ENCODE peak calls at places on chromosomes 1 and 21, in seven cellular contexts. C is stomach, K is esophagus muscularis mucosa, L is GM23338, S is Panc1, W is HCT116, D is breast epithelium. R is an unnamed sample. For H3K4me1, the result is how much of the 10 kb centered on the place peaks cover.

GRCh38 chr21:36973986-36974850 is 7.7 kb upstream of the HLCS start:
- DNase-seq in C (no peak), K (no peak), L (no peak), S (no peak), W (no peak), D (no peak), R (no peak)

GRCh38 chr21:14751602-14752001 is 205.5 kb upstream of the SAMSN1 start:
- DNase-seq in C (no peak), K (no peak), L (no peak), S (no peak), W (no peak), D (no peak), R (no peak)

GRCh38 chr1:150022357-150022756 is 11.8 kb upstream of the OTUD7B start:
- DNase-seq in C (no peak), K (no peak), L (peak), S (no peak), W (no peak), D (no peak), R (no peak)

GRCh38 chr1:22738522-22738921 is 27.9 kb downstream of the EPHB2 start:
- DNase-seq in C (no peak), K (no peak), L (no peak), S (peak), W (no peak), D (no peak), R (no peak)

GRCh38 chr1:234114648-234115307 is 210.3 kb downstream of the SLC35F3 start:
- DNase-seq in C (no peak), K (no peak), L (peak), S (peak), W (peak), D (no peak), R (no peak)

GRCh38 chr1:13675222-13675621 is 24.8 kb upstream of the PRDM2 start:
- DNase-seq in C (no peak), K (no peak), L (no peak), S (no peak), W (no peak), D (no peak), R (no peak)

GRCh38 chr21:45460011-45460565 is 55.1 kb downstream of the COL18A1 start:
- DNase-seq in C (no peak), K (no peak), L (no peak), S (no peak), W (no peak), D (no peak), R (no peak)

GRCh38 chr1:26280333-26281042 is 602 bp downstream of the SH3BGRL3 start:
- DNase-seq in C (peak), K (no peak), L (peak), S (no peak), W (no peak), D (no peak), R (peak)

GRCh38 chr21:45227735-45228134 is 60.0 kb downstream of the POFUT2 start:
- DNase-seq in C (no peak), K (no peak), L (peak), S (no peak), W (no peak), D (no peak), R (no peak)

GRCh38 chr1:19356266-19356665 is 44.1 kb downstream of the SLC66A1 start:
- DNase-seq in C (no peak), K (no peak), L (no peak), S (no peak), W (no peak), D (no peak), R (no peak)

GRCh38 chr1:975896-976683 is 5.8 kb downstream of the PERM1 start:
- DNase-seq in C (peak), K (no peak), L (peak), S (no peak), W (peak), D (peak), R (no peak)

GRCh38 chr1:117541585-117541984 is 64.3 kb upstream of the TENT5C start:
- DNase-seq in C (no peak), K (no peak), L (no peak), S (no peak), W (no peak), D (no peak), R (no peak)

GRCh38 chr21:39263372-39263771 is 50.1 kb downstream of the BRWD1 start:
- DNase-seq in C (no peak), K (no peak), L (no peak), S (no peak), W (peak), D (no peak), R (no peak)

GRCh38 chr1:36115200-36115669 is 9.8 kb downstream of the COL8A2 start:
- DNase-seq in C (peak), K (no peak), L (no peak), S (no peak), W (no peak), D (no peak), R (no peak)

GRCh38 chr1:153611024-153611352 is 1.9 kb downstream of the S100A16 start:
- DNase-seq in C (no peak), K (no peak), L (no peak), S (no peak), W (no peak), D (no peak), R (no peak)

GRCh38 chr1:60280256-60280655 is 206.7 kb upstream of the C1orf87 start:
- DNase-seq in C (no peak), K (no peak), L (no peak), S (no peak), W (no peak), D (no peak), R (no peak)

GRCh38 chr1:60281360-60281932 is 207.9 kb upstream of the C1orf87 start:
- DNase-seq in C (peak), K (no peak), L (peak), S (peak), W (peak), D (peak), R (no peak)

GRCh38 chr1:60279798-60280197 is 206.2 kb upstream of the C1orf87 start:
- DNase-seq in C (no peak), K (no peak), L (no peak), S (no peak), W (no peak), D (no peak), R (no peak)

GRCh38 chr1:60283690-60284089 is 210.1 kb upstream of the C1orf87 start:
- DNase-seq in C (peak), K (no peak), L (no peak), S (no peak), W (no peak), D (no peak), R (no peak)

DNA sequence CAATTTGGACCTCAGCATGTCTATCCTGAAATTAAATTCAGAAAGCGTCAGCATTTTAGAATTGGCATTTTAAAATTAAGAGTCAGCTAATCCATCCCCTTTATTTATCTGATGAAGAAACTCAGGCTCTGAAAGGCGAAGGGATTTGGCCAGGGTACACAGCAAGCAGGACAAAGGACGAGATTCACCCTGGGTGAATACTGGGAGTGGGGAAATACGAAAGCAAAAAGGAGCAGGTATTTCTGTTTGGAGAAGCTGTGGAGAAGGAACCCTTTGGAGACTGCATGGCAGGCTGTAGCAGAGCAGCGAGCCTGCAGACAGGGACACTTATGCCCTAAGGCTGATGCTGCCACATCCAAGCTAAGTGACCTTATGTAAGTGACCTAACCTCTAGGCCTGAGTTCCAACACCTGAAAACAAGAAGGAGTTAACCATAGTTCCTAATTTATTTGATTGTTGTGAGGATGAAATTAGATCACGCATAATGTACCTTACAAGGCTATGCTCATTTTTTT is 207.3 kb upstream of the C1orf87 start:
- DNase-seq in C (no peak), K (no peak), L (no peak), S (no peak), W (no peak), D (no peak), R (no peak)
- H3K4me3 ChIP-seq in C (no peak), K (no peak), L (no peak), S (no peak), W (peak), D (no peak), R (no peak)

DNA sequence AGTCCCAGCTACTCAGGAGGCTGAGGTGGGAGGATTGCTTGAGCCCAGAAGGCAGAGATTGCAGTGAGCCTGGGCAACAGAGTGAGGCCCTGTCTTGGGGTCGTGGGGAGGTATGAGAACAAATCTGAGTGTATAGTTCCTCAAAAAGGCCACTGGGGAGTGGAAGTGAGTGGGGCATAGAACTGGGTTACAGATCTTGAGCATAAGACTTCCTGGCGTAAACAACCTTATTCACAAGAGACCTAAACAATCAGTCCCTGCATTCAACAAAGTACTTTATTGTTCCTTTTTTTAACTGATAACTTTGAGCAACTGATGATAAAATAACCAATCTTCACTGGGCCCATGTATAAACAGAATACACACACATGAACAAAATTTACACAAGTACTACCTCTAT is 72.7 kb upstream of the MUTYH start:
- DNase-seq in C (no peak), K (no peak), L (no peak), S (no peak), W (no peak), D (no peak), R (no peak)
- TF ChIP-seq POLR2AphosphoS5 in C (no peak), K (no peak), L (no peak), S (no peak), W (no peak), D (no peak), R (no peak)

GRCh38 chr1:201695607-201696006 is 133.3 kb upstream of the IPO9 start:
- DNase-seq in C (no peak), K (no peak), L (no peak), S (no peak), W (no peak), D (no peak), R (no peak)
- H3K4me1 ChIP-seq in C (under half), K (under half), L (under half), S (under half), W (under half), D (under half), R (under half)

GRCh38 chr1:44409019-44409602 is 4.1 kb downstream of the RNF220 start:
- DNase-seq in C (no peak), K (no peak), L (no peak), S (no peak), W (no peak), D (no peak), R (no peak)
- H3K4me3 ChIP-seq in C (peak), K (peak), L (peak), S (no peak), W (no peak), D (no peak), R (no peak)